ENCODE peak calls at places on chromosomes 4 and X, in nine cellular contexts. N is right lobe of liver, A is fibroblast of mammary gland, B is endothelial cell, H is GM20000, G is heart left ventricle, Q is kidney, T is hepatocyte, E is colonic mucosa. S is an unnamed sample.
A peak's percentile ranks its signal among the peaks of the same experiment; 100 is the strongest.

GRCh38 chr4:61292322-61292721 is 92.2 kb downstream of the ADGRL3 start:
- DNase-seq in N (no peak), A (no peak), B (no peak), H (no peak), G (no peak), Q (no peak), T (no peak), E (no peak), S (no peak)

GRCh38 chr4:38290360-38290759 is 330.2 kb downstream of the PTTG2 start:
- DNase-seq in N (no peak), A (peak; percentile 18), B (no peak), H (no peak), G (no peak), Q (no peak), T (no peak), E (no peak), S (no peak)

GRCh38 chr4:98804403-98804802 is 124.5 kb downstream of the EIF4E start:
- DNase-seq in N (no peak), A (no peak), B (no peak), H (no peak), G (no peak), Q (no peak), T (no peak), E (no peak), S (no peak)

GRCh38 chrX:145041486-145041885 is 205.8 kb upstream of the SPANXN1 start:
- DNase-seq in N (no peak), A (no peak), B (no peak), H (no peak), G (no peak), Q (no peak), T (no peak), E (no peak), S (no peak)

GRCh38 chr4:108168672-108169562 is at the start of gene LEF1:
- DNase-seq in N (no peak), A (peak; percentile 24), B (peak; percentile 57), H (peak; percentile 83), G (peak; percentile 16), Q (peak; percentile 81), T (peak; percentile 78), E (peak; percentile 25), S (no peak)

GRCh38 chr4:32544846-32545245 is 1824.7 kb downstream of the PCDH7 start:
- DNase-seq in N (no peak), A (no peak), B (no peak), H (no peak), G (no peak), Q (no peak), T (no peak), E (no peak), S (no peak)

GRCh38 chrX:134236690-134237362 is at the start of gene CCDC160:
- DNase-seq in N (peak; percentile 59), A (peak; percentile 4), B (peak; percentile 76), H (peak; percentile 22), G (peak; percentile 20), Q (peak; percentile 87), T (peak; percentile 68), E (peak; percentile 25), S (no peak)

GRCh38 chrX:150694738-150695410 is 1.7 kb downstream of the MTMR1 start:
- DNase-seq in N (no peak), A (peak; percentile 23), B (no peak), H (peak; percentile 58), G (no peak), Q (no peak), T (no peak), E (no peak), S (no peak)

GRCh38 chr4:87978656-87979055 is 3.1 kb downstream of the SPP1 start:
- DNase-seq in N (no peak), A (peak; percentile 69), B (no peak), H (no peak), G (no peak), Q (no peak), T (no peak), E (no peak), S (no peak)

GRCh38 chr4:183398298-183399129 is 45.9 kb upstream of the CDKN2AIP start:
- DNase-seq in N (peak; percentile 82), A (peak; percentile 72), B (peak; percentile 75), H (peak; percentile 83), G (peak; percentile 63), Q (peak; percentile 86), T (peak; percentile 88), E (peak; percentile 78), S (peak; percentile 28)

GRCh38 chr4:78612398-78613005 is 60.9 kb downstream of the ANXA3 start:
- DNase-seq in N (no peak), A (peak; percentile 69), B (no peak), H (peak; percentile 24), G (peak; percentile 35), Q (no peak), T (peak; percentile 49), E (peak; percentile 42), S (no peak)

GRCh38 chr4:78528327-78528726 is 23.2 kb upstream of the ANXA3 start:
- DNase-seq in N (no peak), A (peak; percentile 76), B (no peak), H (no peak), G (no peak), Q (no peak), T (no peak), E (no peak), S (no peak)

GRCh38 chr4:83378426-83378825 is 43.8 kb upstream of the HPSE start:
- DNase-seq in N (no peak), A (peak; percentile 29), B (no peak), H (no peak), G (no peak), Q (no peak), T (no peak), E (no peak), S (no peak)

GRCh38 chr4:19772581-19772980 is 479.1 kb upstream of the SLIT2 start:
- DNase-seq in N (no peak), A (no peak), B (no peak), H (no peak), G (no peak), Q (no peak), T (no peak), E (no peak), S (no peak)

DNA sequence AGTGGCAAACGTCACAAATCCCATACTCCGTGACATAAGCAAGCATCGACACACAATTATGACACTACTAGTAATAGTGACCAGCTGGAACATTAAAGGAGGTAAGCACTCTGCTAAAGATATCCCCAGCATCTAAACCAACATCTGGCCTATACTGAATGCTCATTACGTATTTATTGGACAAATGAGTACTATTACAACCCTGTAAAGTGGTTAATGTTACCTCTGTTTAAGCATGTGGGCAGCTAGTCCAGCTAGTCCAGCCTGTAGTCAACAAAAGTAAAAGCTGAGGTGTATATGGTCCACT is 419 bp upstream of the RPGR start:
- DNase-seq in N (no peak), A (no peak), B (no peak), H (no peak), G (no peak), Q (no peak), T (no peak), E (no peak), S (no peak)
- TF ChIP-seq CTCF in N (no peak), A (no peak), B (no peak), H (no peak), G (no peak), Q (no peak), T (no peak), E (peak; percentile 2), S (no peak)

GRCh38 chr4:2696423-2696822 is 59.7 kb downstream of the TNIP2 start:
- DNase-seq in N (no peak), A (no peak), B (no peak), H (peak; percentile 86), G (no peak), Q (no peak), T (no peak), E (no peak), S (no peak)
- TF ChIP-seq CTCF in N (no peak), A (no peak), B (no peak), H (no peak), G (no peak), Q (no peak), T (no peak), E (no peak), S (no peak)

GRCh38 chrX:86806786-86807185 is 658.5 kb downstream of the DACH2 start:
- DNase-seq in N (no peak), A (peak; percentile 1), B (peak; percentile 4), H (peak; percentile 1), G (no peak), Q (no peak), T (peak; percentile 21), E (no peak), S (no peak)
- TF ChIP-seq CTCF in N (peak; percentile 55), A (peak; percentile 40), B (no peak), H (no peak), G (peak; percentile 25), Q (peak; percentile 21), T (peak; percentile 38), E (no peak), S (no peak)

GRCh38 chr4:22463179-22463578 is 52.7 kb downstream of the ADGRA3 start:
- DNase-seq in N (no peak), A (no peak), B (no peak), H (no peak), G (no peak), Q (no peak), T (no peak), E (no peak), S (no peak)
- TF ChIP-seq CTCF in N (peak; percentile 35), A (no peak), B (no peak), H (no peak), G (no peak), Q (no peak), T (no peak), E (no peak), S (no peak)

DNA sequence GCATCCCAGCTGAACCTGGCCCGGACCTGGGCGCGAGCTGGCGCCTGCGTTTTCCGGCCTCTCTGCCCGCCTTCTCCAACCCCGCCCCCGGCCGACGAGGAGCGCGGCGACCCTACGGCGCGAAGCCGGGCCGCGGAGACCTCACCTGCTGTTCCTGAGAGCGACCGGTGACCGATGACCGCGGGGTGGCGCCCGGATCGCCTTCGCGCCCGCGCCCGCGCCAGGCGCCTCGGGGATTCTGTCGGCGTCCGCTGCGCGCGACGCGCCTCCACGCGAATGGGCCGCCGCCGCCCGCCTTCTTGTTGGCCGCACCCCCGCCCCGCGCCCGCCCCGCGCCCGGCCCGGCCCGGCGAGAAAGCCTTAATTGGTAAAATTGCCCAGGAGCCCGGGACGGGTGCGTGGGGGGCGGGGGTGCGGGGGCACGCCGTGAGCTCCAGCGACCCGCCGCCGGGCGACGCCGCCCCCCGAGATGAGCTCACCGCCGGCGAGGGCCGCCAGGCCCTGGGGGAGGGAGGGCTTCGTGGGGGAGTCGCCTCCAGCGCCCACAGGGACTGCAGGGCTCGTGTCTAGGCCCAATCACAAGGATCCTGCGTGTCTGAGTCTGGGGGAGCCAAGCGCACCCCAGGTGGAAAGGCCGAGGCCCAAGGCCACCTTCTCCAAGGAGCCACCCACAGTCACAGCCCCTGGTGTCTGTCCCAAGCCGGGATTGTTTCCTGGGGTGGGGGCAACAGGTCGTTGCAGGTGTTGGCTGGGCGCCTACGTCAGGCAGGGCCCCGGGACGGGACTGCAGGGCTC is at the start of gene FLNA:
- DNase-seq in N (no peak), A (no peak), B (peak; percentile 19), H (peak; percentile 47), G (no peak), Q (peak; percentile 83), T (peak; percentile 57), E (no peak), S (no peak)
- TF ChIP-seq CTCF in N (peak; percentile 36), A (no peak), B (no peak), H (peak; percentile 29), G (peak; percentile 16), Q (no peak), T (peak; percentile 23), E (no peak), S (no peak)